ENCODE peak calls at places on chromosomes 4 and X, in five cellular contexts. C, Y, F, O and X are unnamed samples.

GRCh38 chrX:13283968-13284914 is 35.6 kb downstream of the ATXN3L start:
- DNase-seq in Y (no peak), O (no peak), C (peak; percentile 32), F (no peak), X (no peak)

GRCh38 chrX:106306391-106306947 is 138.4 kb downstream of the PWWP3B start:
- DNase-seq in C (no peak), Y (no peak), O (no peak), F (no peak), X (no peak)

GRCh38 chr4:152896819-152897218 is 39.3 kb upstream of the FHDC1 start:
- DNase-seq in C (no peak), F (no peak), O (no peak), Y (peak; percentile 3), X (no peak)

GRCh38 chr4:4507923-4508322 is 33.9 kb downstream of the STX18 start:
- DNase-seq in C (no peak), Y (no peak), F (no peak), O (no peak), X (no peak)

GRCh38 chrX:46587158-46587557 is 13.6 kb downstream of the CHST7 start:
- DNase-seq in F (no peak), C (peak; percentile 21), O (no peak), Y (no peak), X (no peak)

GRCh38 chr4:40238008-40238699 is 41.3 kb downstream of the RHOH start:
- DNase-seq in F (no peak), C (no peak), Y (no peak), O (no peak), X (no peak)

GRCh38 chrX:41351923-41352322 is 18.0 kb downstream of the DDX3X start:
- DNase-seq in O (no peak), F (no peak), C (no peak), Y (no peak), X (no peak)

GRCh38 chr4:182194115-182194834 is 48.9 kb upstream of the TENM3 start:
- DNase-seq in C (no peak), O (no peak), F (no peak), Y (no peak), X (no peak)

GRCh38 chr4:76690091-76690905 is 207.6 kb downstream of the SOWAHB start:
- DNase-seq in C (peak; percentile 21), F (no peak), O (no peak), Y (no peak), X (no peak)

GRCh38 chr4:17063870-17064269 is 165.4 kb upstream of the LDB2 start:
- DNase-seq in Y (no peak), F (no peak), O (no peak), C (no peak), X (no peak)

GRCh38 chrX:43166874-43167273 is 388.9 kb upstream of the PPP1R2C start:
- DNase-seq in O (no peak), F (no peak), C (no peak), Y (no peak), X (no peak)

GRCh38 chrX:120768681-120769080 is 107.0 kb downstream of the CT47B1 start:
- DNase-seq in C (peak; percentile 9), O (no peak), F (no peak), Y (no peak), X (no peak)

GRCh38 chr4:162499478-162499877 is 335.7 kb upstream of the FSTL5 start:
- DNase-seq in F (no peak), O (no peak), C (no peak), Y (no peak), X (no peak)

GRCh38 chrX:74656079-74656745 is 41.8 kb upstream of the RLIM start:
- DNase-seq in Y (no peak), O (no peak), C (peak; percentile 3), F (no peak), X (no peak)

GRCh38 chr4:173319696-173320095 is 14.5 kb downstream of the HMGB2 start:
- DNase-seq in C (no peak), O (no peak), Y (no peak), F (no peak), X (no peak)